ENCODE peak calls at places on chromosomes 12 and 14, in four cellular contexts. One of them, this sample, is unnamed. For H3K36me3, the result is how much of the 10 kb centered on the place peaks cover.

GRCh38 chr14:95891742-95892141 is 15.1 kb downstream of the TUNAR start:
- DNase-seq in suprapubic skin: no peak
- DNase-seq in testis: no peak
- DNase-seq in HepG2: no peak
- DNase-seq in this sample: no peak

GRCh38 chr12:2456813-2457186 is 338.0 kb upstream of the FKBP4 start:
- DNase-seq in suprapubic skin: no peak
- DNase-seq in testis: no peak
- DNase-seq in HepG2: no peak
- DNase-seq in this sample: no peak

GRCh38 chr12:73106296-73106695 is 834.1 kb downstream of the TRHDE start:
- DNase-seq in suprapubic skin: no peak
- DNase-seq in testis: no peak
- DNase-seq in HepG2: no peak
- DNase-seq in this sample: peak

GRCh38 chr12:67026847-67027246 is 242.3 kb upstream of the CAND1 start:
- DNase-seq in suprapubic skin: no peak
- DNase-seq in testis: no peak
- DNase-seq in HepG2: no peak
- DNase-seq in this sample: no peak

GRCh38 chr12:19183121-19183838 is 53.7 kb downstream of the PLEKHA5 start:
- DNase-seq in suprapubic skin: no peak
- DNase-seq in testis: peak
- DNase-seq in HepG2: no peak
- DNase-seq in this sample: no peak

GRCh38 chr14:95320076-95320895 is 578 bp upstream of the CLMN start:
- DNase-seq in suprapubic skin: peak
- DNase-seq in testis: peak
- DNase-seq in HepG2: no peak
- DNase-seq in this sample: peak

GRCh38 chr12:21892341-21892740 is 48.9 kb downstream of the ABCC9 start:
- DNase-seq in suprapubic skin: no peak
- DNase-seq in testis: no peak
- DNase-seq in HepG2: no peak
- DNase-seq in this sample: no peak

GRCh38 chr12:114407566-114408411 is 1.8 kb upstream of the TBX5 start:
- DNase-seq in suprapubic skin: no peak
- DNase-seq in testis: no peak
- DNase-seq in HepG2: no peak
- DNase-seq in this sample: no peak

GRCh38 chr14:93712838-93713724 is 75.2 kb downstream of the PRIMA1 start:
- DNase-seq in suprapubic skin: no peak
- DNase-seq in testis: no peak
- DNase-seq in HepG2: no peak
- DNase-seq in this sample: no peak

GRCh38 chr14:42224053-42224888 is 617.6 kb downstream of the LRFN5 start:
- DNase-seq in suprapubic skin: peak
- DNase-seq in testis: peak
- DNase-seq in HepG2: peak
- DNase-seq in this sample: peak

GRCh38 chr12:32754101-32754500 is 1.6 kb downstream of the YARS2 start:
- DNase-seq in suprapubic skin: no peak
- DNase-seq in testis: no peak
- DNase-seq in HepG2: no peak
- DNase-seq in this sample: no peak

GRCh38 chr12:12159988-12160387 is 89.2 kb downstream of the BCL2L14 start:
- DNase-seq in suprapubic skin: no peak
- DNase-seq in testis: no peak
- DNase-seq in HepG2: no peak
- DNase-seq in this sample: no peak

GRCh38 chr14:36823651-36824050 is 162.0 kb downstream of the PAX9 start:
- DNase-seq in suprapubic skin: no peak
- DNase-seq in testis: no peak
- DNase-seq in HepG2: no peak
- DNase-seq in this sample: no peak

GRCh38 chr12:76866146-76866545 is 12.7 kb downstream of the CSRP2 start:
- DNase-seq in suprapubic skin: no peak
- DNase-seq in testis: no peak
- DNase-seq in HepG2: no peak
- DNase-seq in this sample: peak

GRCh38 chr14:91424813-91425719 is 7.4 kb upstream of the CCDC88C start:
- DNase-seq in suprapubic skin: no peak
- DNase-seq in testis: peak
- DNase-seq in HepG2: no peak
- DNase-seq in this sample: no peak
- H3K4me3 ChIP-seq in suprapubic skin: no peak
- H3K4me3 ChIP-seq in testis: no peak
- H3K4me3 ChIP-seq in HepG2: no peak
- H3K4me3 ChIP-seq in this sample: no peak

GRCh38 chr12:53466640-53467039 is 14.7 kb downstream of the PCBP2 start:
- DNase-seq in suprapubic skin: no peak
- DNase-seq in testis: no peak
- DNase-seq in HepG2: no peak
- DNase-seq in this sample: no peak

GRCh38 chr12:53464685-53465084 is 12.8 kb downstream of the PCBP2 start:
- DNase-seq in suprapubic skin: no peak
- DNase-seq in testis: no peak
- DNase-seq in HepG2: no peak
- DNase-seq in this sample: no peak

GRCh38 chr12:53463802-53464375 is 12.0 kb downstream of the PCBP2 start:
- DNase-seq in suprapubic skin: no peak
- DNase-seq in testis: no peak
- DNase-seq in HepG2: no peak
- DNase-seq in this sample: no peak

GRCh38 chr12:53467082-53467481 is 15.2 kb downstream of the PCBP2 start:
- DNase-seq in suprapubic skin: no peak
- DNase-seq in testis: no peak
- DNase-seq in HepG2: no peak
- DNase-seq in this sample: no peak

GRCh38 chr12:53465679-53466078 is 13.8 kb downstream of the PCBP2 start:
- DNase-seq in suprapubic skin: no peak
- DNase-seq in testis: no peak
- DNase-seq in HepG2: no peak
- DNase-seq in this sample: no peak
- H3K36me3 ChIP-seq in suprapubic skin: half or more
- H3K36me3 ChIP-seq in testis: under half
- H3K36me3 ChIP-seq in HepG2: half or more
- H3K36me3 ChIP-seq in this sample: half or more

GRCh38 chr14:49960453-49960852 is 67.6 kb downstream of the ARF6 start:
- DNase-seq in suprapubic skin: no peak
- DNase-seq in testis: no peak
- DNase-seq in HepG2: no peak
- DNase-seq in this sample: no peak
- H3K4me3 ChIP-seq in suprapubic skin: no peak
- H3K4me3 ChIP-seq in testis: no peak
- H3K4me3 ChIP-seq in HepG2: no peak
- H3K4me3 ChIP-seq in this sample: no peak

GRCh38 chr14:73731111-73731510 is 16.9 kb upstream of the PNMA1 start:
- DNase-seq in suprapubic skin: no peak
- DNase-seq in testis: peak
- DNase-seq in HepG2: no peak
- DNase-seq in this sample: no peak
- H3K36me3 ChIP-seq in suprapubic skin: half or more
- H3K36me3 ChIP-seq in testis: under half
- H3K36me3 ChIP-seq in HepG2: half or more
- H3K36me3 ChIP-seq in this sample: half or more

GRCh38 chr12:27233814-27234213 is 10.3 kb upstream of the STK38L start:
- DNase-seq in suprapubic skin: no peak
- DNase-seq in testis: no peak
- DNase-seq in HepG2: peak
- DNase-seq in this sample: no peak

GRCh38 chr12:27243804-27244679 is at the start of gene STK38L:
- DNase-seq in suprapubic skin: peak
- DNase-seq in testis: peak
- DNase-seq in HepG2: peak
- DNase-seq in this sample: peak

GRCh38 chr12:27236498-27236897 is 7.6 kb upstream of the STK38L start:
- DNase-seq in suprapubic skin: no peak
- DNase-seq in testis: no peak
- DNase-seq in HepG2: no peak
- DNase-seq in this sample: no peak

GRCh38 chr12:27243006-27243405 is 1.1 kb upstream of the STK38L start:
- DNase-seq in suprapubic skin: no peak
- DNase-seq in testis: no peak
- DNase-seq in HepG2: no peak
- DNase-seq in this sample: no peak

GRCh38 chr12:27237790-27238771 is 6.0 kb upstream of the STK38L start:
- DNase-seq in suprapubic skin: no peak
- DNase-seq in testis: no peak
- DNase-seq in HepG2: no peak
- DNase-seq in this sample: no peak
- H3K4me3 ChIP-seq in suprapubic skin: no peak
- H3K4me3 ChIP-seq in testis: no peak
- H3K4me3 ChIP-seq in HepG2: no peak
- H3K4me3 ChIP-seq in this sample: no peak

GRCh38 chr12:48823281-48823680 is 5.0 kb downstream of the CACNB3 start:
- DNase-seq in suprapubic skin: no peak
- DNase-seq in testis: no peak
- DNase-seq in HepG2: no peak
- DNase-seq in this sample: no peak
- H3K36me3 ChIP-seq in suprapubic skin: under half
- H3K36me3 ChIP-seq in testis: under half
- H3K36me3 ChIP-seq in HepG2: under half
- H3K36me3 ChIP-seq in this sample: half or more

DNA sequence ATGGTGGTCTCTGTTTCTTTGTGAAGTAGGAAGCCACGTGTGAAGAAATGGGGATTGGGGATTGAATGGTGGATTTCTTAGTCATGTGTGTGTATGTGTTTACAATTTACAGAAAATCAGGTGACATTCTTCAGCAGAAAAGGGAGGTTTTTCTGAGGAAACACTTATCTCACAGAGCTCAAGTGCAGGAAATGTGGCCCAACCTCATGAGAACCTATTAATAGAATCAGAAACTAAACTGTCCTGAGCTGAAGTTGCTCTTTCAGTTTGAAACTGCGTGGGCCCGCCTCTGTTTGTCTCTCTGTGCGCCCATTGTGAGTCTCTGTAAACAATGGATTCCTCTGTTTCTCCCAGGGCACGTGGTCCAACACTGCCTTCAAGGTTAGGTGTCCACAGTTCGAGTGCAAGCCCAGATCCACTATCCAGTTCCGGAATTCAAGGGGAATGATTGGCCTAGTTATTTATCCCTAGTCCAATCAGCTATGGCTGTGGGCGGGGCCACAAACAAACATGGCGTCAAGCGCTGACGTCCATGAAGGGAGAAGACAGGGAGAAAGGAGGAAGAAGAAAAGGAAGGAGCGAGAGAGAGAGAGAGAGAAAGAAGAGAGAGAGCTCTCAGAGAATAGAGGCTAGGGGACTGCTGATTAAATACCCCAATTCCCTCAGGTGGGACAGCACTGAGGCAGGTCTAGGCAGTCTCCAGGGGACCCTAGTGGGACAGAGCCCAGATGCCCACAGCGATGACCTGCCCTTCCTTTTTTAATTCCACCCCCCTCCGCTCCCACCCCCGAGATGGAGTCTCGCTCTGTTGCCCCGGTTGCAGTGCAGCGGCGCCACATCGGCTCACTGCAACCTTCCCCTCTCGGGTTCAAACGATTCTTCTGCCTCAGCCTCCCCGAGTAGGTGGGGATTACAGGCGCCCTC is 31.4 kb upstream of the C12orf76 start:
- DNase-seq in suprapubic skin: no peak
- DNase-seq in testis: peak
- DNase-seq in HepG2: peak
- DNase-seq in this sample: no peak
- H3K4me3 ChIP-seq in suprapubic skin: peak
- H3K4me3 ChIP-seq in testis: peak
- H3K4me3 ChIP-seq in HepG2: no peak
- H3K4me3 ChIP-seq in this sample: no peak